ENCODE peak calls at places on chromosomes 5 and 9, in eight cellular contexts. U is IMR-90; Y is brain microvascular endothelial cell; O is NB4; S is adipocyte; I is AG04450; Z is naive thymus-derived CD4-positive, alpha-beta T cell; B is iPS DF 6.9. W is an unnamed sample.

GRCh38 chr5:132457371-132458225 is 33.0 kb downstream of the IRF1 start:
- DNase-seq in Z (no peak), Y (peak), U (peak), S (peak), B (no peak), O (peak), I (no peak), W (no peak)

GRCh38 chr9:27591093-27591492 is 17.8 kb upstream of the C9orf72 start:
- DNase-seq in B (no peak), S (no peak), Z (no peak), O (no peak), Y (no peak), U (no peak), I (no peak), W (no peak)

GRCh38 chr9:131701789-131702337 is 38.0 kb downstream of the RAPGEF1 start:
- DNase-seq in B (peak), Y (no peak), I (no peak), O (no peak), S (no peak), U (peak), Z (no peak), W (no peak)

GRCh38 chr5:66174338-66174737 is 30.2 kb downstream of the SREK1 start:
- DNase-seq in I (no peak), Z (no peak), O (peak), U (peak), B (no peak), S (peak), Y (peak), W (no peak)

GRCh38 chr9:72952914-72953313 is at the start of gene ALDH1A1:
- DNase-seq in I (no peak), O (peak), Y (no peak), U (no peak), B (no peak), Z (no peak), S (no peak), W (no peak)

GRCh38 chr5:160792281-160792680 is 59.7 kb downstream of the ATP10B start:
- DNase-seq in U (no peak), Z (no peak), B (no peak), Y (no peak), S (no peak), O (peak), I (no peak), W (no peak)

GRCh38 chr9:21995652-21996275 is 1.2 kb downstream of the CDKN2B-AS1 start:
- DNase-seq in B (no peak), O (no peak), Z (no peak), S (peak), U (peak), Y (no peak), I (no peak), W (peak)

GRCh38 chr5:142521706-142522105 is 164.2 kb downstream of the FGF1 start:
- DNase-seq in U (peak), I (no peak), S (no peak), Z (no peak), O (no peak), Y (no peak), B (no peak), W (no peak)

GRCh38 chr5:52838306-52839015 is 50.7 kb downstream of the ITGA1 start:
- DNase-seq in I (no peak), Z (no peak), B (no peak), S (no peak), Y (peak), O (no peak), U (peak), W (no peak)

GRCh38 chr9:9743822-9744221 is 869.0 kb downstream of the PTPRD start:
- DNase-seq in B (no peak), I (no peak), Z (no peak), Y (no peak), O (no peak), S (no peak), U (no peak), W (no peak)

GRCh38 chr5:151819830-151820229 is 48.1 kb downstream of the G3BP1 start:
- DNase-seq in I (no peak), B (no peak), O (no peak), Z (no peak), U (no peak), Y (no peak), S (no peak), W (no peak)

GRCh38 chr9:18473551-18474279 is at the start of gene ADAMTSL1:
- DNase-seq in O (no peak), I (no peak), Z (no peak), U (peak), Y (peak), B (peak), S (peak), W (no peak)

GRCh38 chr9:136981588-136982231 is 1.1 kb upstream of the LCNL1 start:
- DNase-seq in B (no peak), O (no peak), Z (no peak), Y (no peak), I (no peak), S (no peak), U (no peak), W (no peak)

GRCh38 chr9:129070670-129071525 is 10.0 kb upstream of the DOLPP1 start:
- DNase-seq in O (no peak), Y (no peak), I (no peak), S (no peak), B (no peak), U (no peak), Z (no peak), W (no peak)

GRCh38 chr5:11931638-11932037 is 27.4 kb upstream of the CTNND2 start:
- DNase-seq in U (no peak), O (no peak), I (no peak), Y (no peak), Z (no peak), B (no peak), S (no peak), W (no peak)

GRCh38 chr5:67215592-67216471 is 19.2 kb upstream of the CD180 start:
- DNase-seq in Y (peak), S (peak), U (peak), O (peak), B (no peak), I (no peak), Z (peak), W (peak)
- H3K4me3 ChIP-seq in Y (no peak), S (no peak), U (no peak), O (no peak), B (no peak), I (no peak), Z (peak), W (peak)

GRCh38 chr5:96566775-96567174 is 95.4 kb upstream of the CAST start:
- DNase-seq in Z (no peak), S (no peak), Y (no peak), B (no peak), O (no peak), U (no peak), I (no peak), W (no peak)
- H3K4me3 ChIP-seq in Z (no peak), S (peak), Y (no peak), B (no peak), O (no peak), U (no peak), I (no peak), W (no peak)

GRCh38 chr9:33416996-33417395 is 14.6 kb upstream of the AQP7 start:
- DNase-seq in U (no peak), S (no peak), I (no peak), Y (no peak), B (no peak), Z (peak), O (peak), W (no peak)
- H3K4me3 ChIP-seq in U (no peak), S (no peak), I (no peak), Y (no peak), B (no peak), Z (peak), O (no peak), W (no peak)

DNA sequence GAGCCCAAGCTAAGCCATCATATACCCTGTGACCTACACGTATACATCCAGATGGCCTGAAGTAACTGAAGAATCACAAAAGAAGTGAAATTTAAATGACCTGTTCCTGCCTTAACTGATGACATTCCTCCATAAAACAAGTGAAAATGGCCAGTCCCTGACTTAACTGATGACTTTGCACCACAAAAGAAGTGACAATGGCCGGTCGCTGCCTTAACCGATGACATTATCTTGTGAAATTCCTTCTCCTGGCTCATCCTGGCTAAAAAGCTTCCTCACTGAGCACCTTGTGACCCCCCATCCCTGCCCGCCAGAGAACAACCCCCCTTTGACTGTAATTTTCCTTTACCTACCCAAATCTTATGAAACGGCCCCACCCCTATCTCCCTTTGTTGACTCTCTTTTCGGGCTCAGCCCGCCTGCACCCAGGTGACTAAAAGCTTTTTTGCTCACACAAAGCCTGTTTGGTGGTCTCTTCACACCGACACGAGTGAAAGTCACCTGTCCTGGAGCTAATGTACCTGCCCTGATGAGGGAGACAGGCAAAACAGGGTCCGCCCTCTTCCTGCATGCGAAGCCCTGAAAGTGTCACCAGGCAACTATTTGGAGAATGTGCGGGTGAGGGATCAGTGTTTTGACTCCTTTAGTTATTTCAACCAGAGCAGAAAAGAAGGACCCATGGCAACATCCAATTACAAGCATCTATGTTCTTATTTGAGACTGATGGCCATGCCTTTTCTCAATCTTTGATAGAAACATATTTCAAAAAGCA is 266.1 kb downstream of the SMARCA2 start:
- DNase-seq in U (peak), Y (peak), I (no peak), O (no peak), S (no peak), B (peak), Z (no peak), W (no peak)
- H3K4me3 ChIP-seq in U (no peak), Y (no peak), I (no peak), O (no peak), S (no peak), B (no peak), Z (no peak), W (no peak)

W was measured in GM06990.